ENCODE peak calls at places on chromosomes 3 and 15, in five cellular contexts. One of them, this sample, is unnamed. For H3K27me3, the result is how much of the 10 kb centered on the place peaks cover.

GRCh38 chr3:9278085-9278484 is 28.6 kb upstream of the SRGAP3 start:
- DNase-seq in PC-3: no peak
- DNase-seq in fibroblast of lung: no peak
- DNase-seq in ovary: no peak
- DNase-seq in brain microvascular endothelial cell: no peak
- DNase-seq in this sample: no peak

GRCh38 chr15:36497903-36498302 is 81.5 kb upstream of the CDIN1 start:
- DNase-seq in fibroblast of lung: peak
- DNase-seq in PC-3: no peak
- DNase-seq in ovary: no peak
- DNase-seq in brain microvascular endothelial cell: no peak
- DNase-seq in this sample: no peak

GRCh38 chr3:139561959-139562676 is 22.6 kb upstream of the RBP1 start:
- DNase-seq in brain microvascular endothelial cell: peak
- DNase-seq in fibroblast of lung: peak
- DNase-seq in PC-3: peak
- DNase-seq in ovary: peak
- DNase-seq in this sample: no peak

GRCh38 chr3:50523170-50523865 is 19.9 kb upstream of the CACNA2D2 start:
- DNase-seq in PC-3: no peak
- DNase-seq in ovary: no peak
- DNase-seq in fibroblast of lung: no peak
- DNase-seq in brain microvascular endothelial cell: no peak
- DNase-seq in this sample: no peak

GRCh38 chr3:126130081-126130855 is 46.3 kb upstream of the SLC41A3 start:
- DNase-seq in PC-3: peak
- DNase-seq in brain microvascular endothelial cell: no peak
- DNase-seq in fibroblast of lung: no peak
- DNase-seq in ovary: no peak
- DNase-seq in this sample: no peak

GRCh38 chr15:59437777-59438574 is at the start of gene FAM81A:
- DNase-seq in ovary: peak
- DNase-seq in brain microvascular endothelial cell: peak
- DNase-seq in fibroblast of lung: peak
- DNase-seq in PC-3: peak
- DNase-seq in this sample: no peak

GRCh38 chr3:169623971-169624370 is 39.5 kb downstream of the MECOM start:
- DNase-seq in fibroblast of lung: no peak
- DNase-seq in brain microvascular endothelial cell: no peak
- DNase-seq in ovary: no peak
- DNase-seq in PC-3: no peak
- DNase-seq in this sample: no peak

GRCh38 chr3:129543999-129544398 is 1.0 kb downstream of the H1-8 start:
- DNase-seq in brain microvascular endothelial cell: no peak
- DNase-seq in ovary: no peak
- DNase-seq in PC-3: no peak
- DNase-seq in fibroblast of lung: no peak
- DNase-seq in this sample: no peak

DNA sequence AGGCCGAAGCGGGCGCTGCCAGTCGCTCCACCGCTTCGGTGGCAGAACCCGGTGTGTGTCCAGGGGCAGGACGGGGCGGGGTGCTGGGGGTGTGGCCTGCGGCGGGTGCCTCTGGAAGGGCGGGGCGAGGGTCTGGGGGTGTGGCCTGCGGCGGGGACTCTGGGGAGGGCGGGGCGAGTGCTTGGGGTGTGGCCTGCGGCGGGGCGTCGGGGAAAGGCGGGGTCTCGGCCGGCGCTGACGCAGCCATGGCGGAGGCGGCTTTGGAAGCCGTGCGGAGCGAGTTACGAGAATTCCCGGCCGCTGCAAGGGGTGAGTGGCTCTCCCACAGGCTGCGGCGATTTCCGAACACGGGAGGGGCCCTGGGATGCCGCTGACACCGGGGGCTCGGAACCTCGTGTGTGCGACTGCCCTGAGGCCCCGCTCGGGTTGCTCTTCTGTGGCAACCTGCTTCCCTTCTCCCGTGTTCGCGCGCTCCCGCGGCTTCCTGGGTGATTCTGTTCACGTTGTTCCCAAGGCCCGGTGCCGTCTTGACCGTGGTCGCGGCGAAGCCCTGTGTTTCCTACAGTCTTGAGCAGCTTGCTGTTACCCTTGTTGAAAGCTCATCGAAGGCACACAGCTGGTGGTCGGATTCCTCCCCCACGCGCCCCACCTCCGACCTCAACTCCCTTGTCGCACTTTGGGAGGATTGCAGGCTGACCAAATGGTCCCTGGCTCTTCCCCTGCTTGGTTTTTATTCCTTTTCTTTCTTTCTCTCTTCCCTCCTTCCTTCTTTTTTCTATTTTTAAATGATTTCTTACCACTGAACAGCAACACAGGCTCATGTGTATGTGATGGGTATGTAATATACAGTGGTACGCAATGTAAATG is at the start of gene JMJD7:
- DNase-seq in PC-3: peak
- DNase-seq in fibroblast of lung: peak
- DNase-seq in ovary: peak
- DNase-seq in brain microvascular endothelial cell: peak
- DNase-seq in this sample: peak
- TF ChIP-seq CTCF in PC-3: no peak
- TF ChIP-seq CTCF in fibroblast of lung: no peak
- TF ChIP-seq CTCF in ovary: no peak
- TF ChIP-seq CTCF in brain microvascular endothelial cell: no peak
- TF ChIP-seq CTCF in this sample: no peak

DNA sequence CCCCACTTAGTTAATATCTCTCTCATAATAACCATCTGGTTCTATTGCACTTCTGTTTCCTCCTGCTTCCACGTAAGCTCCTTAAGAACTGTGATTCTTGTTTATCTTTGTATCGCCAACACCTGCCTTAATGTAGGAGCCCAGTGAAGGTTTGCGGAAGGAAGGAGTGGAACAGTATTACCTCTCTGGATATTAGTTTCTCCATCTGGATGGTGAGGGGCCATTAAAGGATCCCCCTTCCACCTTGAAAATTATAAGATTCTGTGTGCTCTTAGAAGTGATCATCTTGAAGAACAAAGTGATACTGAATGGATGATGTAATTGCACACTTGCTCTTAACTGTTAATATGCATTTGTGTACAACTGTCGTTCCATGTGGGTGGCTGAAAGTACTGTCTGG is 2.2 kb downstream of the CHRNA5 start:
- DNase-seq in ovary: no peak
- DNase-seq in brain microvascular endothelial cell: no peak
- DNase-seq in PC-3: peak
- DNase-seq in fibroblast of lung: no peak
- DNase-seq in this sample: no peak
- H3K4me3 ChIP-seq in ovary: no peak
- H3K4me3 ChIP-seq in brain microvascular endothelial cell: no peak
- H3K4me3 ChIP-seq in PC-3: peak
- H3K4me3 ChIP-seq in fibroblast of lung: no peak
- H3K4me3 ChIP-seq in this sample: no peak

GRCh38 chr15:43207024-43207423 is 13.8 kb downstream of the EPB42 start:
- DNase-seq in fibroblast of lung: no peak
- DNase-seq in ovary: no peak
- DNase-seq in PC-3: no peak
- DNase-seq in brain microvascular endothelial cell: no peak
- DNase-seq in this sample: no peak
- H3K27me3 ChIP-seq in fibroblast of lung: under half
- H3K27me3 ChIP-seq in ovary: under half
- H3K27me3 ChIP-seq in PC-3: under half
- H3K27me3 ChIP-seq in brain microvascular endothelial cell: under half
- H3K27me3 ChIP-seq in this sample: under half

DNA sequence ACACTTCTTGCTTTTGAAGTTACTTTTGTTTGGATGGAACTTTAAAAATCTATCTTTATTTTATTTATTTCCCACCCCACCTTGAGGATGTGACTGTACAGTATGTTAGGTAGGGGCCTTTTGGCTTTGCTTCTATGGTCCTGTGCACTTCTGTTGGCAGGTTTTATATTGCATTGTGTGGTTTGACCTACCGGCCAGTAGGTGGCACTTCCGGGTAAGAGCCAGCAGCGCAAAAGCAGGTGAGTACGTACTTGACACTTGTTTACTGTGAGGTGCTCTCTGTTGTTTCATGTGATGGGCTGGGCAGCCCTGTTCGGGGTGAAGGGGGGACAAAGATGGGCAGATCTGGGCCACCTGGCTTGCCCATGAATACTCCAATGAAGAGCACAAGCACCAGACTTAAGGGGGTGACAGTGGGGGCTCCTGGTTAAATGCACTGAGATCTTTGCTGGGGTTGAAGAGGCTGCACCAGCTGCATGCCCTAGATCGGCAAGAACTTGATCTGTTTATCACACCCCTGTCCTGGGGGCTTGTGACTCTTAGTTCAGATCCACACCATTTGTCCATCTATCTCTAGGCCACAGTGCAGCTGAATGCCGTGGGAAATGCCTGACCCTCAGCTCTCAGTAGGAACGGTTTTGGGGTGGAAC is 131.6 kb downstream of the NLGN1 start:
- DNase-seq in brain microvascular endothelial cell: no peak
- DNase-seq in ovary: no peak
- DNase-seq in PC-3: peak
- DNase-seq in fibroblast of lung: peak
- DNase-seq in this sample: no peak
- TF ChIP-seq CTCF in brain microvascular endothelial cell: peak
- TF ChIP-seq CTCF in ovary: no peak
- TF ChIP-seq CTCF in PC-3: peak
- TF ChIP-seq CTCF in fibroblast of lung: peak
- TF ChIP-seq CTCF in this sample: peak

GRCh38 chr15:51735211-51735610 is 2.2 kb downstream of the LYSMD2 start:
- DNase-seq in brain microvascular endothelial cell: no peak
- DNase-seq in PC-3: no peak
- DNase-seq in ovary: no peak
- DNase-seq in fibroblast of lung: no peak
- DNase-seq in this sample: no peak

GRCh38 chr15:51735611-51736010 is 1.8 kb downstream of the LYSMD2 start:
- DNase-seq in brain microvascular endothelial cell: no peak
- DNase-seq in PC-3: no peak
- DNase-seq in ovary: no peak
- DNase-seq in fibroblast of lung: no peak
- DNase-seq in this sample: no peak

GRCh38 chr15:51737538-51738305 is at the start of gene LYSMD2:
- DNase-seq in brain microvascular endothelial cell: peak
- DNase-seq in ovary: peak
- DNase-seq in fibroblast of lung: peak
- DNase-seq in PC-3: peak
- DNase-seq in this sample: no peak

GRCh38 chr15:51736646-51737537 is 563 bp downstream of the LYSMD2 start:
- DNase-seq in PC-3: peak
- DNase-seq in brain microvascular endothelial cell: no peak
- DNase-seq in fibroblast of lung: peak
- DNase-seq in ovary: peak
- DNase-seq in this sample: no peak

GRCh38 chr15:51736069-51736468 is 1.4 kb downstream of the LYSMD2 start:
- DNase-seq in PC-3: no peak
- DNase-seq in fibroblast of lung: no peak
- DNase-seq in brain microvascular endothelial cell: no peak
- DNase-seq in ovary: no peak
- DNase-seq in this sample: no peak
- H3K4me3 ChIP-seq in PC-3: peak
- H3K4me3 ChIP-seq in fibroblast of lung: no peak
- H3K4me3 ChIP-seq in brain microvascular endothelial cell: no peak
- H3K4me3 ChIP-seq in ovary: peak
- H3K4me3 ChIP-seq in this sample: no peak

GRCh38 chr3:164572436-164572835 is 505.9 kb downstream of the SI start:
- DNase-seq in PC-3: no peak
- DNase-seq in ovary: no peak
- DNase-seq in brain microvascular endothelial cell: no peak
- DNase-seq in fibroblast of lung: no peak
- DNase-seq in this sample: no peak
- H3K27me3 ChIP-seq in PC-3: under half
- H3K27me3 ChIP-seq in ovary: under half
- H3K27me3 ChIP-seq in brain microvascular endothelial cell: under half
- H3K27me3 ChIP-seq in fibroblast of lung: under half
- H3K27me3 ChIP-seq in this sample: under half

GRCh38 chr3:194314669-194315068 is 36.5 kb downstream of the CPN2 start:
- DNase-seq in brain microvascular endothelial cell: no peak
- DNase-seq in fibroblast of lung: no peak
- DNase-seq in PC-3: no peak
- DNase-seq in ovary: no peak
- DNase-seq in this sample: no peak

GRCh38 chr3:194313642-194314430 is 37.3 kb downstream of the CPN2 start:
- DNase-seq in brain microvascular endothelial cell: no peak
- DNase-seq in ovary: peak
- DNase-seq in fibroblast of lung: peak
- DNase-seq in PC-3: peak
- DNase-seq in this sample: no peak

GRCh38 chr3:194316918-194317317 is 34.2 kb downstream of the CPN2 start:
- DNase-seq in ovary: no peak
- DNase-seq in PC-3: no peak
- DNase-seq in brain microvascular endothelial cell: no peak
- DNase-seq in fibroblast of lung: no peak
- DNase-seq in this sample: no peak

GRCh38 chr3:194315088-194315964 is 35.8 kb downstream of the CPN2 start:
- DNase-seq in fibroblast of lung: peak
- DNase-seq in PC-3: peak
- DNase-seq in brain microvascular endothelial cell: peak
- DNase-seq in ovary: peak
- DNase-seq in this sample: no peak

GRCh38 chr3:194315965-194316361 is 35.2 kb downstream of the CPN2 start:
- DNase-seq in ovary: peak
- DNase-seq in fibroblast of lung: peak
- DNase-seq in PC-3: no peak
- DNase-seq in brain microvascular endothelial cell: no peak
- DNase-seq in this sample: no peak
- TF ChIP-seq CTCF in ovary: no peak
- TF ChIP-seq CTCF in fibroblast of lung: no peak
- TF ChIP-seq CTCF in PC-3: no peak
- TF ChIP-seq CTCF in brain microvascular endothelial cell: no peak
- TF ChIP-seq CTCF in this sample: no peak

DNA sequence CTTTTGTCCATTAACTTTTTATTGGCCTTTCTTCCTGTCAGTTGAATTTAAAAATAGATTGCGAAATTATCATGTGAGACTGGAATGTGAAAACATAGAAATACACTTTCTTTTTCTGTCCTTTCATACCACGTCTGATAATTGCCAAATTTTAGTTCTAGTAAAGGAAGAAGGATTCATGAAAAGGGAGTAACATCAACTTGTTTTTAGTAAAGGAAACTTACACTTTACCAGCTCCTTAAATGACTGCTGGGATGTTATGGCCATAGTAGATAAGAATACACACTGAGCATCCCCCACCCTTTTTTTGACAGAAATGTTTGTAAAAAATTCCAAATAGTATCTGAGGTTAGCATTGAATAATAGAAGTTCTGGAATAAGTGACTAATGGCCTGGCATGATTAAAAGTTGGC is 137.9 kb downstream of the NEO1 start:
- DNase-seq in brain microvascular endothelial cell: no peak
- DNase-seq in fibroblast of lung: peak
- DNase-seq in ovary: no peak
- DNase-seq in PC-3: no peak
- DNase-seq in this sample: no peak
- H3K4me3 ChIP-seq in brain microvascular endothelial cell: no peak
- H3K4me3 ChIP-seq in fibroblast of lung: no peak
- H3K4me3 ChIP-seq in ovary: no peak
- H3K4me3 ChIP-seq in PC-3: no peak
- H3K4me3 ChIP-seq in this sample: no peak

This sample was measured in kidney epithelial cell.